ENCODE peak calls at places on chromosomes 12 and 14, in six cellular contexts. N is CD8-positive, alpha-beta T cell; M is psoas muscle; E is astrocyte of the cerebellum; D is AG04450; V is naive thymus-derived CD4-positive, alpha-beta T cell. X is an unnamed sample.
A peak's percentile ranks its signal among the peaks of the same experiment; 100 is the strongest.

GRCh38 chr12:70032076-70032475 is 207.0 kb downstream of the MYRFL start:
- DNase-seq in N (no peak), M (no peak), E (no peak), D (no peak), V (no peak), X (no peak)

GRCh38 chr12:9361879-9362326 is 153.7 kb upstream of the PZP start:
- DNase-seq in N (no peak), M (no peak), E (no peak), D (no peak), V (no peak), X (peak; percentile 56)

GRCh38 chr12:34287437-34287836 is 265.1 kb downstream of the ALG10 start:
- DNase-seq in N (no peak), M (no peak), E (no peak), D (no peak), V (no peak), X (no peak)

GRCh38 chr12:116257826-116258225 is 19.7 kb downstream of the MED13L start:
- DNase-seq in N (no peak), M (no peak), E (no peak), D (no peak), V (no peak), X (no peak)

GRCh38 chr12:52584156-52584682 is 10.6 kb upstream of the KRT74 start:
- DNase-seq in N (no peak), M (no peak), E (no peak), D (no peak), V (no peak), X (no peak)

GRCh38 chr14:58749066-58749669 is 111.4 kb downstream of the DACT1 start:
- DNase-seq in N (no peak), M (no peak), E (peak; percentile 92), D (peak; percentile 93), V (peak; percentile 40), X (peak; percentile 29)

GRCh38 chr14:85978851-85979250 is 448.9 kb downstream of the FLRT2 start:
- DNase-seq in N (no peak), M (no peak), E (no peak), D (no peak), V (no peak), X (no peak)

GRCh38 chr12:103836345-103836744 is 4.7 kb downstream of the NT5DC3 start:
- DNase-seq in N (no peak), M (no peak), E (no peak), D (no peak), V (no peak), X (no peak)

GRCh38 chr12:49609875-49610154 is 4.4 kb upstream of the FAM186B start:
- DNase-seq in N (no peak), M (no peak), E (no peak), D (no peak), V (no peak), X (no peak)

GRCh38 chr12:130993759-130994670 is 40.3 kb downstream of the ADGRD1 start:
- DNase-seq in N (no peak), M (no peak), E (no peak), D (no peak), V (no peak), X (no peak)

GRCh38 chr14:70685480-70686197 is 43.9 kb downstream of the TTC9 start:
- DNase-seq in N (no peak), M (no peak), E (peak; percentile 19), D (no peak), V (no peak), X (no peak)

GRCh38 chr12:28507055-28507454 is 316.8 kb downstream of the CCDC91 start:
- DNase-seq in N (no peak), M (no peak), E (peak; percentile 24), D (peak; percentile 18), V (no peak), X (no peak)

GRCh38 chr12:57216931-57217871 is 607 bp downstream of the NXPH4 start:
- DNase-seq in N (no peak), M (no peak), E (no peak), D (no peak), V (no peak), X (no peak)

GRCh38 chr14:39175445-39176262 is 600 bp downstream of the PNN start:
- DNase-seq in N (no peak), M (no peak), E (no peak), D (no peak), V (peak; percentile 54), X (peak; percentile 80)

GRCh38 chr12:12715459-12716150 is 1.6 kb upstream of the CDKN1B start:
- DNase-seq in N (peak; percentile 40), M (no peak), E (no peak), D (no peak), V (peak; percentile 46), X (peak; percentile 64)

GRCh38 chr14:90274019-90274418 is 17.7 kb downstream of the PSMC1 start:
- DNase-seq in N (no peak), M (no peak), E (no peak), D (no peak), V (no peak), X (no peak)

GRCh38 chr14:78086342-78086741 is 83.8 kb upstream of the NRXN3 start:
- DNase-seq in N (no peak), M (no peak), E (no peak), D (no peak), V (no peak), X (no peak)

GRCh38 chr12:54240971-54241588 is 38.8 kb downstream of the CBX5 start:
- DNase-seq in N (no peak), M (no peak), E (no peak), D (no peak), V (no peak), X (peak; percentile 35)

GRCh38 chr12:99056186-99056585 is 411.1 kb downstream of the APAF1 start:
- DNase-seq in N (no peak), M (no peak), E (no peak), D (no peak), V (no peak), X (no peak)

GRCh38 chr12:94644141-94644575 is 6.2 kb downstream of the TMCC3 start:
- DNase-seq in N (no peak), M (peak; percentile 31), E (no peak), D (no peak), V (peak; percentile 26), X (peak; percentile 38)

GRCh38 chr12:122060069-122060468 is 18.5 kb upstream of the MLXIP start:
- DNase-seq in N (no peak), M (no peak), E (no peak), D (no peak), V (no peak), X (no peak)

GRCh38 chr14:100042328-100042727 is 22.9 kb upstream of the EVL start:
- DNase-seq in N (no peak), M (no peak), E (no peak), D (no peak), V (no peak), X (no peak)
- H3K4me3 ChIP-seq in N (no peak overlapping the region), M (no peak overlapping the region), E (no peak overlapping the region), D (no peak overlapping the region), V (no peak overlapping the region), X (no peak overlapping the region)

GRCh38 chr12:21942377-21942703 is 1.1 kb upstream of the ABCC9 start:
- DNase-seq in N (no peak), M (no peak), E (no peak), D (no peak), V (no peak), X (no peak)

GRCh38 chr12:21941522-21942376 is 523 bp upstream of the ABCC9 start:
- DNase-seq in N (no peak), M (peak; percentile 71), E (no peak), D (no peak), V (no peak), X (peak; percentile 5)

GRCh38 chr12:21940549-21940948 is 677 bp downstream of the ABCC9 start:
- DNase-seq in N (no peak), M (no peak), E (no peak), D (no peak), V (no peak), X (no peak)

GRCh38 chr12:21939435-21939834 is 1.8 kb downstream of the ABCC9 start:
- DNase-seq in N (no peak), M (no peak), E (no peak), D (no peak), V (no peak), X (no peak)

DNA sequence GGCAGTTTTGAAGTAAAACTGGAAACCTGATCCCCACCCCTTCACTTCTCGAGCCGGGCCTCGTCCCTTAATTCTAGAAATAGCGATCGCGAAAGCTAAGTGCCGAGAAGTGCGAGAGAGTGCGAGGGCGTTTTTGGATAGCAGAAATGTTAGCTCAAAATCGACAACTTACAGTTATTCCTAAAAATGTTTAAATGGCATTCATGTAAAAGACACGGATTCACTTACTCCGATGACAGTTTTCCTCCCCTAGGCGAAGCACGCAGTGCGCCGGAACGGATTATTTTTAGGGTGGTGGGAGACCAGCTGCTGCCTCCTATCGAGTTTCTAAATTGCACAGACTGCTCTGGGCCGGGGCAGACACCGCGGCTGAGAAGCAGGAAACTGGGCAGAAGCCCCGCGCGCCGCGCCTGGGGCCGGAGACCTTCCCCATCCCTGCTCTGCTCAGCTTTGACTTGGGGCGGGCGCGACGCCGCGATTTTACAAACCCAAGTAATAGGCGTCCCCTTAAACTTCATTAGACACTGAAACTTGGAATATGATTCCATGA is at the start of gene ABCC9:
- DNase-seq in N (no peak), M (peak; percentile 72), E (no peak), D (no peak), V (no peak), X (peak; percentile 12)
- H3K4me3 ChIP-seq in N (no peak within 1 kb of the TSS), M (peak within 1 kb of the TSS; percentile 80), E (peak within 1 kb of the TSS; percentile 49), D (peak within 1 kb of the TSS; percentile 57), V (peak within 1 kb of the TSS; percentile 28), X (no peak within 1 kb of the TSS)

GRCh38 chr12:78241472-78241871 is 410.8 kb downstream of the NAV3 start:
- DNase-seq in N (no peak), M (no peak), E (no peak), D (no peak), V (no peak), X (no peak)
- H3K4me3 ChIP-seq in N (no peak overlapping the region), M (no peak overlapping the region), E (no peak overlapping the region), D (no peak overlapping the region), V (no peak overlapping the region), X (no peak overlapping the region)

GRCh38 chr12:117330441-117331113 is 30.8 kb downstream of the NOS1 start:
- DNase-seq in N (no peak), M (no peak), E (no peak), D (no peak), V (no peak), X (no peak)

GRCh38 chr12:117334855-117335587 is 26.4 kb downstream of the NOS1 start:
- DNase-seq in N (no peak), M (no peak), E (no peak), D (no peak), V (no peak), X (no peak)

GRCh38 chr12:117334098-117334497 is 27.3 kb downstream of the NOS1 start:
- DNase-seq in N (no peak), M (no peak), E (no peak), D (no peak), V (no peak), X (no peak)

GRCh38 chr12:117331691-117332090 is 29.7 kb downstream of the NOS1 start:
- DNase-seq in N (no peak), M (no peak), E (no peak), D (no peak), V (no peak), X (no peak)

DNA sequence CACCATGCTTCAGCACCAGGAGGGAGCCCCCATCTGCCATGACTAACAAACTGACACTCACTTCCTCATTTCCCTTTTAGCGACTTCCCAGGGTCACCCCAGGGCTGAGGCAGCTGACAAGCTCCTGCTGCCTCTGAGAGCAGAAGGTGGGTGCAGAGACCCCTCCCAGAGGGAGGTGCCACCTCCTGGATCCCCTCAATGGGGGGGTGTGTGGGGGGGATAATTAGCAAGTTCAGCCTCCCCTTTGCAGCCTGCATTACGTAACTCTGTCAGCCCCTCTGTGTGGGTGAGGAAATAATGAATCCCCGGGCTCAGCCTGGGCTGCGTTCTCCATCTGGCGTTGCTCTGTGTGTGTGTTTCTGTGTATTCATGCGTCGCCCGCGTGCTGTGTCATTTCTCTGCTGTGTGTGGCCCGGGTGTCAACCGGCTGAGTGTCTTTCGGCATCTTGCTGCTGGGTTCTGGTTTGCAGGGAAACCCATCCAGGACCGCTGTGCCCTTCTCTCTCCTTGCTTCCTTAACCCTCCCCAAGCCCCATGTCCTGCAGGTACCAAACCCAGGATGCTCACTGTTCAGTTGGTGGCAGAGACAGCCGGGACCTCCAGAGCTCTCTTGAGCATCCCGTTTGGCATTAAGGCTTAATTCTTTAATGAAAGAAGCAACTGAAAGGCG is 28.0 kb downstream of the NOS1 start:
- DNase-seq in N (no peak), M (no peak), E (no peak), D (no peak), V (no peak), X (no peak)
- H3K4me3 ChIP-seq in N (no peak overlapping the region), M (no peak overlapping the region), E (no peak overlapping the region), D (no peak overlapping the region), V (no peak overlapping the region), X (no peak overlapping the region)

X was measured in GM06990.